ENCODE peak calls at places on chromosomes 1 and 21, in six cellular contexts. W is tibial artery, T is endodermal cell, X is astrocyte, C is left lung, A is AG04450. D is an unnamed sample.

GRCh38 chr1:95013948-95014574 is 58.7 kb downstream of the ALG14 start:
- DNase-seq in W (no peak), T (no peak), X (no peak), C (no peak), A (no peak), D (no peak)

GRCh38 chr1:180217021-180217420 is 13.0 kb upstream of the LHX4 start:
- DNase-seq in W (no peak), T (no peak), X (no peak), C (no peak), A (no peak), D (no peak)

GRCh38 chr1:35753626-35754260 is 16.0 kb downstream of the CLSPN start:
- DNase-seq in W (no peak), T (no peak), X (no peak), C (no peak), A (no peak), D (no peak)

GRCh38 chr21:26849428-26850115 is 4.4 kb upstream of the ADAMTS1 start:
- DNase-seq in W (no peak), T (no peak), X (peak; percentile 32), C (no peak), A (no peak), D (no peak)

GRCh38 chr1:34904236-34905097 is 25.0 kb downstream of the DLGAP3 start:
- DNase-seq in W (no peak), T (peak; percentile 13), X (no peak), C (no peak), A (no peak), D (no peak)

GRCh38 chr1:184832517-184832916 is 77.9 kb upstream of the EDEM3 start:
- DNase-seq in W (no peak), T (no peak), X (no peak), C (no peak), A (no peak), D (no peak)

GRCh38 chr1:20322825-20323612 is 32.3 kb downstream of the VWA5B1 start:
- DNase-seq in W (no peak), T (no peak), X (peak; percentile 89), C (no peak), A (no peak), D (peak; percentile 21)

GRCh38 chr1:224894915-224895314 is 34.6 kb upstream of the DNAH14 start:
- DNase-seq in W (no peak), T (peak; percentile 58), X (peak; percentile 19), C (no peak), A (peak; percentile 10), D (no peak)

GRCh38 chr1:58266242-58266641 is 280.3 kb downstream of the OMA1 start:
- DNase-seq in W (no peak), T (no peak), X (no peak), C (no peak), A (no peak), D (no peak)

GRCh38 chr1:115670476-115671175 is 28.9 kb downstream of the VANGL1 start:
- DNase-seq in W (no peak), T (no peak), X (peak; percentile 78), C (peak; percentile 80), A (no peak), D (no peak)

GRCh38 chr1:92599184-92599583 is 112.5 kb upstream of the GFI1 start:
- DNase-seq in W (no peak), T (no peak), X (peak; percentile 13), C (no peak), A (peak; percentile 4), D (no peak)

GRCh38 chr21:25383545-25383944 is 223.7 kb downstream of the MRPL39 start:
- DNase-seq in W (no peak), T (no peak), X (no peak), C (no peak), A (no peak), D (no peak)

GRCh38 chr21:25385912-25386474 is 221.3 kb downstream of the MRPL39 start:
- DNase-seq in W (no peak), T (peak; percentile 73), X (peak; percentile 49), C (no peak), A (peak; percentile 47), D (no peak)

GRCh38 chr21:25384782-25385181 is 222.5 kb downstream of the MRPL39 start:
- DNase-seq in W (no peak), T (no peak), X (no peak), C (no peak), A (no peak), D (no peak)

DNA sequence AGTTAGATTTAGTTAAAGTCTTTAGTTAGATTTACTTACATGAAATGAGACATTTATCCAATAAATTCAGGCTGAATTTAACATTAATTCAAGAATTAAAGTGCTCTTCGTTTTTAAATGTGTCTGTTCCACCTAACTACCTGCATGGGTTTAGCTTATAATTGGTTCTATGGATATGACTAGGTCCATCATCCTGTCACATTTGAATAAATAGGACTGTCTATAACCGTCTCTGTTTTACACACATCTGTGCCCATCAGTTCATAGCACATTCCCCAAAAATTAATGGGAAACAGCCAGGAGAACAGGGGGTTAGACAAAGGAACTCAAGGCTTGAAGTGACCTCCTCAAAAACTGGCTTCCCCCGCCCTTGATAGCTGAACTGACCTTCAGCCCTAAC is 219.6 kb downstream of the MRPL39 start:
- DNase-seq in W (no peak), T (no peak), X (no peak), C (no peak), A (no peak), D (no peak)
- TF ChIP-seq CTCF in W (no peak), T (no peak), X (no peak), C (no peak), A (no peak), D (no peak)

GRCh38 chr1:32893198-32894018 is 7.1 kb downstream of the HPCA start:
- DNase-seq in W (no peak), T (peak; percentile 85), X (peak; percentile 15), C (peak; percentile 82), A (no peak), D (no peak)

GRCh38 chr1:32895325-32896215 is 5.6 kb downstream of the TMEM54 start:
- DNase-seq in W (no peak), T (no peak), X (no peak), C (peak; percentile 63), A (no peak), D (no peak)

GRCh38 chr1:32894681-32895080 is 6.5 kb downstream of the TMEM54 start:
- DNase-seq in W (no peak), T (no peak), X (no peak), C (no peak), A (no peak), D (no peak)

GRCh38 chr1:32892368-32893197 is 6.3 kb downstream of the HPCA start:
- DNase-seq in W (no peak), T (peak; percentile 93), X (no peak), C (peak; percentile 82), A (no peak), D (no peak)

DNA sequence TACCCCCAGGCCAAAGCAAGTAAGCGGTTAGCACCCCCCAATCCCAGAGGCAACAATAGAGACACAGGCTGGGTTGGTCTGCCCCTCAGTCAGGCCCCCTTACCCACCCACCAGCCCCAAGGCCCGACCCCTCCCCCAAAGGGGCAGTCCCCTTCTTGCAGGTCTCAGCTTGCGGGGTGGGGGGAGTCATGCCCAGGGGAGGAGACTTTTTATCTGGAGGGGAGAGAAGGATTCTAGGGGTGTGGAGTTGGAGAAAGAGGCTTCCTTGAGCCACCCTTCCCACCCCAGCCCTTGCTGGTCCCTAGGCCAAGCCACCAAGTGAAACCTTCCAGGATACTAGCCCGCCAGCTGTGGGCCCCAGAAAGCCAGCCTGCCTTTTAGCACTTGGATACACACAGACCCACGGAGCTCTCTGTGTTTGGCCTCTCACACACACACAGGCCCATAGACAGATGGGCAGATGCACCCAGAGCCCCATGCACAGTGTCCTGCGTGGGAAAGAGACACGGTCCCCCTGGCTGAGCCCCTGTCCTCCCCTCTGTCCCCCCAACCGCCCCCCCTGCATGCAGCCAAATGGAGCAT is 7.1 kb downstream of the TMEM54 start:
- DNase-seq in W (no peak), T (peak; percentile 63), X (no peak), C (no peak), A (no peak), D (no peak)
- H3K4me3 ChIP-seq in W (no peak overlapping the region), T (no peak overlapping the region), X (no peak overlapping the region), C (no peak overlapping the region), A (peak overlapping the region; percentile 54), D (no peak overlapping the region)

DNA sequence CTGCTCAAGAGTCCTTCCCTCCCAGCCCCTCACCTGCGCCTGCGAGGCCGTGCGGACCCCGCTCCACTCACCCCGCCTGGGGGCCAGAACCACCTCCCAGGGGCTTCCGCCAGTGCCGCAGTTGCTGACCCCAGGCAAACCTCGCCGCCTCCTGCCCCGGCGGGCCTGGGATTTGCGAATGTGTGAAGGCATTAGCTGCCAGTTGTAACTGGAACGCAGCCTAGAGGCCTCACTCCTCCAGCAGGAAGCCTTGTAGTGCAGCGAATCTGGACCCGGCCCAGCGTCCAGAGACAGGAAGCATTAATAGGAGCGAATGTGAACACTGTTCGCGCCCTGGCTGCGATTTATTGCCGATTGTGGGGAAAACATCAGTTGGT is 140.9 kb upstream of the ARHGEF16 start:
- DNase-seq in W (peak; percentile 96), T (peak; percentile 73), X (peak; percentile 93), C (peak; percentile 84), A (peak; percentile 55), D (no peak)
- H3K27ac ChIP-seq in W (peak overlapping the region; percentile 97), T (peak overlapping the region; percentile 91), X (peak overlapping the region; percentile 99), C (peak overlapping the region; percentile 79), A (peak overlapping the region; percentile 99), D (no peak overlapping the region)

GRCh38 chr1:87123610-87124009 is 205.1 kb upstream of the LMO4 start:
- DNase-seq in W (no peak), T (peak; percentile 32), X (no peak), C (no peak), A (no peak), D (no peak)

GRCh38 chr1:87119741-87120140 is 205.3 kb downstream of the HS2ST1 start:
- DNase-seq in W (no peak), T (peak; percentile 35), X (no peak), C (no peak), A (no peak), D (no peak)

GRCh38 chr1:87117761-87118160 is 203.3 kb downstream of the HS2ST1 start:
- DNase-seq in W (no peak), T (no peak), X (peak; percentile 36), C (no peak), A (no peak), D (no peak)

GRCh38 chr1:87121732-87122163 is 206.9 kb upstream of the LMO4 start:
- DNase-seq in W (no peak), T (peak; percentile 30), X (no peak), C (no peak), A (no peak), D (no peak)

DNA sequence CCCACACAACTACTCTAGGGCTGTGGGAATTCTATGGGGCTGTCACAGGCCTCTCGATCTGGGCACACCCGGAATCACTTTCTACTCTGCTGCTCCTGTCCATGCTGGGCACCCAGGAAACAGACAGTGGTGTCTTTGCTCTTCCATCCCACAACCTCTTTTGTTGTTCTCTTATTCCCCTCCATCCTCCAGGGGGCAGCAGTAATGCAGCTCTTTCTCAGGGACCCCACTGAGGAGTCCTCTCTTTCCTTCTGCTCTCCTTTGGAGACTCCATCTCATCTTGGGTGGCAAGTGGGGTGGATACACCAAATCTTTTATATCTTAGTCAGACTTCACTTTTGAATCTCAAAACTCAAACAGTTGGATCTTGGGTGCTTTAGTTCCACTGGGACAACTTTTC is 206.3 kb downstream of the HS2ST1 start:
- DNase-seq in W (no peak), T (peak; percentile 74), X (no peak), C (no peak), A (no peak), D (no peak)
- TF ChIP-seq CTCF in W (no peak), T (peak; percentile 72), X (no peak), C (no peak), A (peak; percentile 32), D (no peak)

D was measured in CD8-positive, alpha-beta T cell.